ENCODE peak calls at places on chromosome 6, in six cellular contexts. S, D, Z, F, R and Q are unnamed samples.

GRCh38 chr6:33627876-33628275 is 6.8 kb downstream of the ITPR3 start:
- DNase-seq in S (no peak), F (no peak), Z (no peak), R (no peak), D (no peak), Q (no peak)

GRCh38 chr6:98014791-98015201 is 731.8 kb upstream of the MMS22L start:
- DNase-seq in D (no peak), Z (no peak), R (no peak), S (no peak), F (no peak), Q (no peak)

GRCh38 chr6:159973951-159974350 is 5.1 kb downstream of the IGF2R start:
- DNase-seq in R (no peak), S (no peak), D (peak; percentile 74), Z (no peak), F (no peak), Q (peak; percentile 90)

GRCh38 chr6:27650620-27651370 is 177.9 kb upstream of the ZNF184 start:
- DNase-seq in Z (no peak), F (no peak), S (no peak), R (peak; percentile 86), D (no peak), Q (peak; percentile 75)

GRCh38 chr6:43228951-43229802 is at the start of gene DNPH1:
- DNase-seq in Z (peak; percentile 47), S (peak; percentile 25), D (peak; percentile 59), F (peak; percentile 3), R (peak; percentile 90), Q (peak; percentile 63)

GRCh38 chr6:113994934-113995342 is 24.0 kb upstream of the HDAC2 start:
- DNase-seq in D (peak; percentile 95), R (peak; percentile 86), Z (no peak), S (peak; percentile 85), F (peak; percentile 87), Q (peak; percentile 95)

GRCh38 chr6:158061361-158061708 is 79.7 kb downstream of the SYNJ2 start:
- DNase-seq in Z (no peak), D (no peak), S (no peak), F (no peak), R (no peak), Q (no peak)

GRCh38 chr6:154931741-154932424 is 63.2 kb upstream of the TIAM2 start:
- DNase-seq in F (no peak), R (no peak), Z (no peak), S (peak; percentile 56), D (peak; percentile 80), Q (peak; percentile 37)

GRCh38 chr6:163354085-163354484 is 60.4 kb upstream of the QKI start:
- DNase-seq in D (peak; percentile 36), R (no peak), Z (no peak), F (no peak), S (no peak), Q (peak; percentile 84)

GRCh38 chr6:78526432-78526831 is 340.9 kb upstream of the IRAK1BP1 start:
- DNase-seq in S (no peak), F (no peak), Z (no peak), D (no peak), R (peak; percentile 5), Q (no peak)

GRCh38 chr6:129312865-129313264 is 397.1 kb downstream of the ARHGAP18 start:
- DNase-seq in F (no peak), S (peak; percentile 14), Z (no peak), D (peak; percentile 74), R (no peak), Q (peak; percentile 67)

GRCh38 chr6:47593979-47594378 is 104.4 kb upstream of the ADGRF4 start:
- DNase-seq in Z (no peak), R (no peak), D (no peak), F (no peak), S (no peak), Q (no peak)

GRCh38 chr6:99467509-99468106 is 42.5 kb upstream of the PNISR start:
- DNase-seq in F (no peak), Z (no peak), D (peak; percentile 26), S (peak; percentile 6), R (peak; percentile 37), Q (peak; percentile 48)

GRCh38 chr6:127349980-127350379 is 6.6 kb upstream of the ECHDC1 start:
- DNase-seq in D (no peak), S (no peak), F (no peak), R (no peak), Z (no peak), Q (no peak)

GRCh38 chr6:135936606-135937005 is 85.1 kb downstream of the PDE7B start:
- DNase-seq in D (peak; percentile 94), S (peak; percentile 89), R (peak; percentile 25), F (peak; percentile 77), Z (no peak), Q (peak; percentile 96)

GRCh38 chr6:55758156-55758942 is 117.0 kb downstream of the BMP5 start:
- DNase-seq in D (peak; percentile 70), Z (peak; percentile 8), R (peak; percentile 65), F (peak; percentile 87), S (peak; percentile 24), Q (peak; percentile 91)

GRCh38 chr6:168299541-168300511 is 19.8 kb downstream of the DACT2 start:
- DNase-seq in D (no peak), Z (no peak), F (no peak), S (no peak), R (no peak), Q (no peak)

GRCh38 chr6:104126621-104127020 is 733.1 kb downstream of the HACE1 start:
- DNase-seq in D (no peak), Z (no peak), R (no peak), S (no peak), F (no peak), Q (no peak)

GRCh38 chr6:39590994-39591393 is 134.2 kb downstream of the KIF6 start:
- DNase-seq in S (no peak), D (no peak), R (no peak), F (no peak), Z (no peak), Q (no peak)

GRCh38 chr6:36660771-36661471 is 17.6 kb upstream of the CDKN1A start:
- DNase-seq in F (no peak), Z (peak; percentile 26), R (peak; percentile 57), S (no peak), D (no peak), Q (peak; percentile 55)

GRCh38 chr6:75282706-75283105 is 1.9 kb downstream of the TMEM30A start:
- DNase-seq in D (no peak), R (no peak), Z (no peak), F (no peak), S (no peak), Q (no peak)

GRCh38 chr6:128239898-128240509 is 280.4 kb downstream of the PTPRK start:
- DNase-seq in D (no peak), Z (no peak), S (no peak), R (no peak), F (no peak), Q (no peak)

GRCh38 chr6:82249381-82250253 is 2.1 kb upstream of the IBTK start:
- DNase-seq in D (no peak), S (no peak), F (no peak), Z (no peak), R (no peak), Q (no peak)

GRCh38 chr6:52138284-52138683 is 47.9 kb upstream of the IL17A start:
- DNase-seq in Z (no peak), S (no peak), D (no peak), F (no peak), R (no peak), Q (no peak)

GRCh38 chr6:128336436-128337095 is 183.8 kb downstream of the PTPRK start:
- DNase-seq in D (peak; percentile 26), R (no peak), S (no peak), Z (no peak), F (peak; percentile 60), Q (no peak)

GRCh38 chr6:56297022-56297995 is 49.9 kb upstream of the COL21A1 start:
- DNase-seq in S (no peak), F (no peak), Z (no peak), R (no peak), D (no peak), Q (peak; percentile 29)

GRCh38 chr6:66605011-66605410 is 898.0 kb upstream of the EYS start:
- DNase-seq in S (no peak), Z (no peak), F (no peak), D (no peak), R (no peak), Q (peak; percentile 26)

GRCh38 chr6:13883966-13884365 is 40.8 kb upstream of the RNF182 start:
- DNase-seq in S (no peak), F (no peak), Z (no peak), R (no peak), D (no peak), Q (no peak)
- H3K4me3 ChIP-seq in S (no peak overlapping the region), F (no peak overlapping the region), Z (no peak overlapping the region), R (no peak overlapping the region), D (no peak overlapping the region), Q (no peak overlapping the region)

GRCh38 chr6:118507636-118508035 is 40.5 kb upstream of the PLN start:
- DNase-seq in F (no peak), Z (no peak), S (no peak), D (no peak), R (no peak), Q (no peak)

GRCh38 chr6:118505656-118506055 is 42.4 kb upstream of the PLN start:
- DNase-seq in S (no peak), Z (no peak), F (no peak), R (no peak), D (no peak), Q (no peak)

GRCh38 chr6:118506071-118506638 is 41.9 kb upstream of the PLN start:
- DNase-seq in D (no peak), R (no peak), Z (no peak), F (no peak), S (no peak), Q (no peak)

GRCh38 chr6:118511930-118512715 is 36.0 kb upstream of the PLN start:
- DNase-seq in F (no peak), S (no peak), Z (no peak), R (no peak), D (no peak), Q (no peak)

GRCh38 chr6:118509009-118509617 is 39.0 kb upstream of the PLN start:
- DNase-seq in F (no peak), S (no peak), Z (no peak), D (peak; percentile 33), R (peak; percentile 21), Q (peak; percentile 76)
- TF ChIP-seq CTCF in F (peak; percentile 72), S (peak; percentile 62), Z (peak; percentile 44), D (peak; percentile 69), R (peak; percentile 72), Q (peak; percentile 89)

GRCh38 chr6:32254761-32255211 is 30.9 kb upstream of the NOTCH4 start:
- DNase-seq in D (no peak), R (no peak), Z (no peak), F (no peak), S (no peak), Q (no peak)
- H3K4me3 ChIP-seq in D (peak overlapping the region; percentile 56), R (peak overlapping the region; percentile 6), Z (peak overlapping the region; percentile 33), F (peak overlapping the region; percentile 40), S (peak overlapping the region; percentile 34), Q (peak overlapping the region; percentile 54)

DNA sequence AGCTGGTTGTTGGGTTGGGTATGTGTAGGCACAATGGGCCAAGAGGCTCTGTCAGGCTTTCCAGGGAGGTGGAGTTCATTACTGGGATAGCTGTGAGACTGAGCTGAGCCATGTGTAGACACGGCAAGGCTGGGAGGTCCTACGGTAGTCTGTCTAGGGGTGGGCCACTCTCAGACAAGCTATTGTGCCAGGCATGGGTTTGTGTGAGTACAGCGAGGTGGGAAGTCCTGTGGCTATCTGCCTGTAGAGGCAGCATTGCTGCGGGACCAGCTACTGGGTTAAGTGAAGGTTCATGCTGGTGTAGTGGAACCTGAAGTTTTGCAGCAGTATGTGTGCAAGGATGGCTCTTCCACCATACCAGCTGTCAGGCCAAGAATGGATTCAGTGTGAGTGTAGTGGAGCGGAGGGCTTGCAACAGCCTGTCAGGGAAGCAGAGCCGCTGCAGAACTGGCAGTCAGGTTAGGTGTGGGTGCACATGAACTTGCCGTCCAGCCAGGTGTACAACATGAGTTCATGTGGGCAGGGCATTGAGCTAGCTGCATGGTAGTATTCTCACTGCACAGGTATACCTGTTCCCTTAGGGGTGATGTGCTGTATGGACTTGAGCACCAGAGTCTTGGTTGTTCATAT is 78.0 kb upstream of the CENPW start:
- DNase-seq in Z (no peak), F (no peak), R (no peak), D (no peak), S (no peak), Q (no peak)
- TF ChIP-seq CTCF in Z (no peak), F (no peak), R (no peak), D (no peak), S (no peak), Q (no peak)